ENCODE peak calls at places on chromosomes 3 and 15, in six cellular contexts. O is cardiac fibroblast, E is tibial artery, J is IMR-90, P is tibial nerve, G is PC-3. K is an unnamed sample.

GRCh38 chr3:188006726-188007393 is 147.1 kb upstream of the LPP start:
- DNase-seq in O (peak), E (no peak), J (no peak), P (no peak), G (peak), K (peak)

GRCh38 chr3:5195605-5196004 is 8.1 kb downstream of the EDEM1 start:
- DNase-seq in O (peak), E (peak), J (no peak), P (no peak), G (peak), K (no peak)

GRCh38 chr15:74332011-74332410 is 35.4 kb downstream of the CYP11A1 start:
- DNase-seq in O (no peak), E (no peak), J (no peak), P (no peak), G (no peak), K (no peak)

GRCh38 chr3:78660958-78661357 is 1106.8 kb downstream of the ROBO1 start:
- DNase-seq in O (no peak), E (peak), J (no peak), P (peak), G (no peak), K (peak)

GRCh38 chr3:59480486-59480995 is 430.7 kb upstream of the CFAP20DC start:
- DNase-seq in O (peak), E (no peak), J (peak), P (no peak), G (peak), K (peak)

GRCh38 chr15:74460298-74460697 is 662 bp downstream of the UBL7 start:
- DNase-seq in O (no peak), E (no peak), J (no peak), P (no peak), G (no peak), K (no peak)

GRCh38 chr3:40109641-40110490 is 199.6 kb upstream of the EIF1B start:
- DNase-seq in O (peak), E (no peak), J (no peak), P (no peak), G (no peak), K (peak)

GRCh38 chr15:81480645-81481053 is 106.6 kb upstream of the TMC3 start:
- DNase-seq in O (peak), E (no peak), J (peak), P (peak), G (peak), K (peak)

GRCh38 chr3:73502609-73503560 is 121.9 kb downstream of the PDZRN3 start:
- DNase-seq in O (peak), E (no peak), J (peak), P (peak), G (peak), K (peak)

GRCh38 chr3:62098646-62099365 is 274.5 kb downstream of the FEZF2 start:
- DNase-seq in O (no peak), E (no peak), J (peak), P (no peak), G (no peak), K (no peak)

GRCh38 chr15:58212909-58213526 is 74.8 kb downstream of the AQP9 start:
- DNase-seq in O (peak), E (no peak), J (peak), P (no peak), G (peak), K (peak)

GRCh38 chr3:78839710-78840109 is 928.1 kb downstream of the ROBO1 start:
- DNase-seq in O (peak), E (no peak), J (peak), P (no peak), G (peak), K (peak)

GRCh38 chr15:37771462-37771861 is 163.0 kb upstream of the TMCO5A start:
- DNase-seq in O (peak), E (no peak), J (peak), P (no peak), G (peak), K (peak)

GRCh38 chr15:31328999-31329639 is 2.5 kb downstream of the KLF13 start:
- DNase-seq in O (no peak), E (no peak), J (no peak), P (no peak), G (peak), K (no peak)

DNA sequence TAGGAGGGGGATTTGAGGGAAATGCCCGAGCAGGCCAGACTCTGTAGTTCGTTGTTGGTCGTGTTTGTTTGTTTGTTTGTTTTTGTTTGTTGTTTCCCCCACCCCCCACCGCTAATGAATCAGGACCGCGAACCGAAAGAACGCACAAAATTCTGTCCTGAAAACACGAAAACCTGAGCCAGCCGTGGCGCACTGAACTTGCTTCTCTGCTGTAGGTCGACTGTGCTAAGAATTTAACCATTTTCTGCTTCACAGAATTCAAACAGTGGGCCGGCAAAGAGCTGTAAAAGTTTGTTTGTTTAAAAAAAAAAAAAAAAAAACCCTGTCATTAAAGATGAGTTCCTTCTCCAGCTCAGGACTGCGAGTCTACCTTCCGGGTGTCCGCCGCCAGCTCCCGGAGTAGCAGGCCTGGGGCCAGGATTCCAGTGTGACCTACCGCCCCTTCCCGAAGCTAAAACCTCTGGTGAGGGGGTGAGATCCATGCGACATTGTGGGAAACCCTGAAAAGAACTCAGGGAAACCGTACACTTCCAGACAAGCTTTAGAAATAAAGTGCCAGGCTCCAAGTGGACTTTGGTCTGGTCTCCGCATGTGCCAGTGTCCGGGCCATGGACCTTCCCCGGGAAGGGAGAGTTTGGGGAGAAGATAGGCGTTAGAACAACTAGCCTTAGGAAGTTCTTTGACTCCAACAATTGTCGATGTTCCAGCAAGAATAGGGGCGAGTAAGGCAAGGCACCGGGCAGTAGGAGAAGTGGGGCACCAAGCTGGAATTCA is 12.0 kb downstream of the ZIC4 start:
- DNase-seq in O (no peak), E (no peak), J (no peak), P (no peak), G (no peak), K (no peak)
- H3K4me3 ChIP-seq in O (no peak), E (peak), J (no peak), P (peak), G (no peak), K (no peak)

GRCh38 chr3:128999104-128999503 is 2.0 kb upstream of the EFCC1 start:
- DNase-seq in O (no peak), E (no peak), J (no peak), P (no peak), G (no peak), K (no peak)

GRCh38 chr3:129001817-129002572 is 891 bp downstream of the EFCC1 start:
- DNase-seq in O (no peak), E (no peak), J (no peak), P (no peak), G (no peak), K (no peak)

GRCh38 chr3:129001101-129001816 is at the start of gene EFCC1:
- DNase-seq in O (no peak), E (peak), J (no peak), P (peak), G (no peak), K (no peak)

GRCh38 chr3:129002573-129003569 is 1.8 kb downstream of the EFCC1 start:
- DNase-seq in O (no peak), E (no peak), J (no peak), P (no peak), G (no peak), K (no peak)

DNA sequence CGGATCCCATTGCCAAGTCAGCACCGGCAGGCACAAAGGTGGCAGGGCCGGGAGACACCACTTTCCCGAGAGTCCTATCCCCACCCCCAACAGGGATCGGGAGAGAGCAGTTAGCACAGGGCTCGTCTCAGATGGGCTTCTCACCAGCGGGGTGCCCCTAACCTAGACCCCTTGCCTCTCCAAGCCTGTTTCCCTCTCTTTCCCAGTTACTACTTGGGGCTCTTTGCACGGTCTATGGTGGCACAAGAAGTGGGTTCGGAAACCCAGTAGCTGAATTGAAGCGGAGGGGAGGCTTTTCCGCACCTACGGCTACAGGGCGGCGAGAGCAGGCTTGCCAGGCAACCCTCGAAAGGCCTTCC is 383 bp upstream of the EFCC1 start:
- DNase-seq in O (no peak), E (no peak), J (no peak), P (no peak), G (no peak), K (no peak)
- H3K4me3 ChIP-seq in O (peak), E (peak), J (peak), P (peak), G (no peak), K (no peak)

DNA sequence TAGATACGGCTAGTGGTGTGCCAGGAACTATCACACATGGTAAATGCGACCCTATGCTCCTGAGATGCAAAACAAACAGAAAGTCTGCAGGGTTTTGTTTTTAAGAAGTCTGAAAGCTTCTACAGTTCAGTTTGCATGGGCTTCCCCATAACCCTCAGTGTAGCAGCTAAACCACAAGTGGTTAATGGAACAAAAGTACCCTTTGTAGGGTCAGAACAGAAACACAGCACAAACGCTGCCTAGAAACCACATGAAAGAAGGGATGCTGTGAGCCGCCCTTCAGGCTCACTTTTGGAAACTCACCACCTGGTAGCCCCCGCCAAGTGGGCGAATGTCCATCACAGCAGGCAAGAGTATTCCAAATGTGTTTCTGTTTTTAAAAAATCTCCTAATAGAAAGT is 46.2 kb downstream of the CTDSPL start:
- DNase-seq in O (no peak), E (no peak), J (no peak), P (no peak), G (no peak), K (no peak)
- H3K4me3 ChIP-seq in O (no peak), E (no peak), J (no peak), P (no peak), G (no peak), K (no peak)

GRCh38 chr3:167729591-167729990 is 5.1 kb downstream of the PDCD10 start:
- DNase-seq in O (peak), E (no peak), J (no peak), P (no peak), G (no peak), K (no peak)

GRCh38 chr3:167733961-167734497 is 663 bp downstream of the PDCD10 start:
- DNase-seq in O (peak), E (no peak), J (peak), P (no peak), G (peak), K (peak)

GRCh38 chr3:167731393-167731792 is 3.3 kb downstream of the PDCD10 start:
- DNase-seq in O (no peak), E (no peak), J (no peak), P (no peak), G (no peak), K (no peak)

GRCh38 chr3:167734498-167735232 is at the start of gene PDCD10:
- DNase-seq in O (peak), E (peak), J (peak), P (peak), G (peak), K (peak)

DNA sequence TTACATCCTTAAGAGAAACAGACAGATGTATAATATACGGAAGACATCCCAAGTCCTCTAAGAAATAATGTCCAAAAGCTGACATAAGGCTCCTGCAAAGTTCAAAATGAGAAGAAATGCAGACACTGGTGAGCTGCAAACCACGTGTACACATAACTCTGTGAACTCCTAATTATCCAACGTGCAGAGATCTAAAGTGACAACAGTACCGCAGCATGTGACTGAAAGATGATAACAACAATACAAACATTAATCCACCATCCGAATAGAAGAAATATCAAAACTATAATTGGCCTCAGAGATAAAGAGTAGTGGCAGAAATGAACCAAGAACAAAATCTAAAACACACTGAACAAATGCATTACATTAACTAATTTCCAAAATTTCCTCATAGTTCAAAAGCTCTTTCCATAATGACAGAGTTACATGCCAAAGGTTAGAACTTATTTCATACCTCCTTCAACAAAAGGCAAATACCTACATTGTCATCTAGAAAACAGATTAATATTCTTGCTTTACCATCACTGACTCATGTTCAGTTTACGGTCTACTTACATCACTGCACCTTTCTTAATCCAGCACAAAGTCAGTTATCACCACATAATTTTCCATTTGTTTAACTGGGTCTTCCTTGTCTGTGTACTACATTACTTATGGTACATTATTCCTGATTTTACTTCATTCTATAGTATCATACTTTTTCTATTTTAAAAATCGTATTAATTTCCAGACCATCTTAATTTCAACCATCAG is 2.2 kb downstream of the PDCD10 start:
- DNase-seq in O (peak), E (no peak), J (peak), P (no peak), G (peak), K (peak)
- H3K4me3 ChIP-seq in O (no peak), E (no peak), J (no peak), P (no peak), G (peak), K (no peak)

DNA sequence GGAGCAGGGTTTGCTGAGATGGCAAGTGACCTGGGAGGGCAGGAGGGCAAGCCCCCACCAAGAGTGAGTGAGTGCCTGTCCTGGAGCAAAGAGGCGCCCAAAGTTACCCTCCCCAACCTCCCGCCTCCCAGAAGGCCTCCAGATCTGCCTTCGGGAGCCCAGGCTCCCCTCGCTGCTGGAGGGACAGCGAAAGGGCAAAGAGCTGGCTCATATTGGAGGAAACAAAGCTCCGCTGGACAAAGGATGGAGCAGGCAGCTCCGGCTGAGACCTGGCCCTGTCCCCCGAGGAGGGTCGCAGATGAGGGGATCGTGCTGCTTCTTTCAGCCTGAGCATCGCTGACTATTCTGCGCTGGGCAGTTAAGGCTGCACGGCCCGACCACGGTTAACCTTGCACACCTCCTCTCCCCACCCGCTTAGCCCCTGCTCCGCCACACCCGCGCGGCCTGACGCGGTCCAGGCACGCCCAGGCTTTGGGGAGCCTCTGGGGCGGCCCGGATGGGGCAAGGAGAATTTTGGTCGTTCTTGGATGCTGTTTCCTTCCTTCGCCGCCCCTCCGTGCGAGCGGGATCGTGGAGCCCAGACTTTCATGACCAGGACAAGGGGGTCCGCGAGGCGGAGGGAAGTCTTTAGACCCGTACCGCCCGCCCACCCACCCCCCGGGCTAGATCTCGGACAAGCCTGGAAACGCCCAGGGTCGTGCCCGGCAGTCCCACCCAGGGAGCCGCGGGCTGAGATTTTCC is 651 bp downstream of the PLCD1 start:
- DNase-seq in O (no peak), E (no peak), J (no peak), P (no peak), G (no peak), K (no peak)
- H3K4me3 ChIP-seq in O (peak), E (peak), J (peak), P (peak), G (no peak), K (peak)

GRCh38 chr3:107130089-107130700 is 247.0 kb upstream of the CCDC54 start:
- DNase-seq in O (no peak), E (no peak), J (no peak), P (no peak), G (no peak), K (no peak)

GRCh38 chr3:107133891-107134290 is 243.3 kb upstream of the CCDC54 start:
- DNase-seq in O (peak), E (no peak), J (no peak), P (no peak), G (no peak), K (peak)

GRCh38 chr3:107128942-107129341 is 248.3 kb upstream of the CCDC54 start:
- DNase-seq in O (peak), E (no peak), J (peak), P (no peak), G (no peak), K (no peak)

GRCh38 chr3:107132674-107133073 is 244.6 kb upstream of the CCDC54 start:
- DNase-seq in O (no peak), E (no peak), J (peak), P (no peak), G (no peak), K (no peak)
- H3K4me3 ChIP-seq in O (no peak), E (no peak), J (no peak), P (no peak), G (no peak), K (no peak)

K was measured in fibroblast of the aortic adventitia.